ENCODE peak calls at places on chromosomes 4 and X, in nine cellular contexts. N is CD4-positive, alpha-beta memory T cell; Z is fibroblast of lung; B is endodermal cell; O is WERI-Rb-1; I is hepatocyte; W is cardiac muscle cell; G is tibial nerve; E is aorta. K is an unnamed sample.

GRCh38 chr4:112521123-112522116 is 5.4 kb upstream of the NEUROG2 start:
- DNase-seq in N (no peak), Z (no peak), B (peak), O (peak), I (no peak), W (no peak), G (no peak), E (no peak), K (no peak)

GRCh38 chrX:41377624-41378023 is 43.7 kb downstream of the DDX3X start:
- DNase-seq in N (no peak), Z (no peak), B (no peak), O (no peak), I (no peak), W (no peak), G (no peak), E (no peak), K (no peak)

GRCh38 chrX:47181301-47181700 is 12.3 kb upstream of the UBA1 start:
- DNase-seq in N (no peak), Z (no peak), B (peak), O (no peak), I (no peak), W (no peak), G (no peak), E (peak), K (no peak)

GRCh38 chr4:130403221-130403620 is 1307.3 kb downstream of the C4orf33 start:
- DNase-seq in N (no peak), Z (no peak), B (peak), O (peak), I (no peak), W (no peak), G (no peak), E (no peak), K (no peak)

GRCh38 chr4:173346074-173346473 is 11.9 kb upstream of the HMGB2 start:
- DNase-seq in N (no peak), Z (no peak), B (no peak), O (no peak), I (no peak), W (peak), G (no peak), E (no peak), K (no peak)

GRCh38 chrX:148530464-148531077 is 30.2 kb downstream of the AFF2 start:
- DNase-seq in N (no peak), Z (peak), B (no peak), O (peak), I (peak), W (peak), G (no peak), E (no peak), K (no peak)

GRCh38 chrX:151488677-151489076 is 74.8 kb upstream of the PASD1 start:
- DNase-seq in N (peak), Z (no peak), B (peak), O (peak), I (no peak), W (no peak), G (no peak), E (no peak), K (no peak)

GRCh38 chr4:174631901-174632758 is 109.8 kb upstream of the HPGD start:
- DNase-seq in N (peak), Z (peak), B (no peak), O (no peak), I (peak), W (peak), G (no peak), E (no peak), K (no peak)

GRCh38 chrX:131288738-131289511 is at the start of gene IGSF1:
- DNase-seq in N (no peak), Z (peak), B (peak), O (no peak), I (peak), W (peak), G (peak), E (no peak), K (no peak)

GRCh38 chrX:101287402-101287801 is 3.7 kb downstream of the TAF7L start:
- DNase-seq in N (peak), Z (peak), B (no peak), O (no peak), I (peak), W (peak), G (no peak), E (no peak), K (no peak)

GRCh38 chrX:16511776-16512400 is 138.1 kb upstream of the S100G start:
- DNase-seq in N (no peak), Z (peak), B (no peak), O (no peak), I (peak), W (peak), G (no peak), E (no peak), K (no peak)

GRCh38 chrX:85109235-85109634 is 105.6 kb downstream of the APOOL start:
- DNase-seq in N (no peak), Z (no peak), B (peak), O (peak), I (no peak), W (peak), G (no peak), E (no peak), K (no peak)

GRCh38 chr4:3868146-3868840 is 102.1 kb downstream of the ADRA2C start:
- DNase-seq in N (no peak), Z (peak), B (peak), O (peak), I (peak), W (no peak), G (no peak), E (no peak), K (no peak)

GRCh38 chr4:61336911-61337310 is 136.8 kb downstream of the ADGRL3 start:
- DNase-seq in N (no peak), Z (no peak), B (peak), O (no peak), I (no peak), W (no peak), G (no peak), E (no peak), K (no peak)

GRCh38 chrX:121581885-121582284 is 534.5 kb downstream of the GLUD2 start:
- DNase-seq in N (no peak), Z (no peak), B (no peak), O (no peak), I (no peak), W (no peak), G (no peak), E (no peak), K (no peak)

GRCh38 chr4:165780735-165781134 is 92.3 kb upstream of the TLL1 start:
- DNase-seq in N (no peak), Z (no peak), B (no peak), O (no peak), I (no peak), W (no peak), G (no peak), E (no peak), K (no peak)

GRCh38 chr4:25320374-25321172 is 8.0 kb downstream of the ZCCHC4 start:
- DNase-seq in N (no peak), Z (peak), B (no peak), O (no peak), I (no peak), W (peak), G (no peak), E (no peak), K (no peak)

GRCh38 chr4:113591982-113592381 is 169.6 kb downstream of the CAMK2D start:
- DNase-seq in N (no peak), Z (peak), B (no peak), O (no peak), I (no peak), W (peak), G (no peak), E (no peak), K (no peak)

GRCh38 chr4:71907782-71908181 is 123.9 kb upstream of the GC start:
- DNase-seq in N (no peak), Z (no peak), B (no peak), O (no peak), I (peak), W (no peak), G (no peak), E (no peak), K (no peak)

GRCh38 chr4:7630559-7631287 is 196.0 kb upstream of the PSAPL1 start:
- DNase-seq in N (no peak), Z (peak), B (no peak), O (no peak), I (peak), W (peak), G (peak), E (peak), K (no peak)

GRCh38 chr4:5708171-5708828 is at the start of gene EVC2:
- DNase-seq in N (no peak), Z (peak), B (peak), O (no peak), I (peak), W (peak), G (peak), E (peak), K (peak)
- H3K27ac ChIP-seq in N (no peak), Z (peak), B (no peak), O (peak), I (peak), W (no peak), G (peak), E (peak), K (no peak)

GRCh38 chr4:129239088-129239487 is 143.1 kb downstream of the C4orf33 start:
- DNase-seq in N (no peak), Z (peak), B (no peak), O (no peak), I (peak), W (peak), G (no peak), E (no peak), K (no peak)
- H3K4me3 ChIP-seq in N (no peak), Z (no peak), B (no peak), O (no peak), I (no peak), W (no peak), G (no peak), E (no peak), K (no peak)

GRCh38 chr4:92600638-92601037 is 296.9 kb downstream of the GRID2 start:
- DNase-seq in N (no peak), Z (no peak), B (peak), O (peak), I (no peak), W (no peak), G (no peak), E (no peak), K (no peak)
- H3K27ac ChIP-seq in N (no peak), Z (no peak), B (no peak), O (no peak), I (no peak), W (no peak), G (no peak), E (no peak), K (no peak)

GRCh38 chr4:88737304-88738015 is 39.8 kb upstream of the NAP1L5 start:
- DNase-seq in N (peak), Z (no peak), B (peak), O (peak), I (peak), W (no peak), G (no peak), E (no peak), K (no peak)
- H3K4me3 ChIP-seq in N (no peak), Z (no peak), B (no peak), O (peak), I (no peak), W (no peak), G (no peak), E (no peak), K (no peak)